ENCODE peak calls at places on chromosomes 2 and 18, in six cellular contexts. W is heart left ventricle; M is activated T-helper 1 cell treated with anti-CD3 and anti-CD28 coated beads, Interleukin-2, amount 50 U/mL, for 16 hours; X is T-helper 2 cell treated with Interferon-gamma antibody and Interleukin-4, amounts not matched to agents 5 μg/mL and 100 μg/mL, for 36 hours; V is lower leg skin; G is tibial artery. E is an unnamed sample.
A peak's percentile ranks its signal among the peaks of the same experiment; 100 is the strongest.

GRCh38 chr2:36456227-36456788 is 100.7 kb downstream of the CRIM1 start:
- DNase-seq in G (peak; percentile 86), V (no peak), M (no peak), X (no peak), W (peak; percentile 83), E (peak; percentile 84)

GRCh38 chr2:26178746-26179436 is 6.0 kb downstream of the GAREM2 start:
- DNase-seq in V (peak; percentile 87), G (no peak), W (no peak), M (no peak), X (no peak), E (no peak)

GRCh38 chr2:187497858-187498463 is 49.9 kb upstream of the CALCRL start:
- DNase-seq in V (no peak), W (no peak), G (no peak), M (no peak), X (no peak), E (no peak)

GRCh38 chr2:134348239-134348638 is 94.4 kb downstream of the MGAT5 start:
- DNase-seq in X (no peak), M (no peak), V (no peak), G (no peak), W (no peak), E (no peak)

GRCh38 chr18:33076601-33077000 is 303.8 kb upstream of the KLHL14 start:
- DNase-seq in W (no peak), M (no peak), X (no peak), G (no peak), V (no peak), E (no peak)

GRCh38 chr2:70984576-70985282 is 6.3 kb downstream of the ANKRD53 start:
- DNase-seq in W (peak; percentile 38), X (peak; percentile 76), V (peak; percentile 91), M (peak; percentile 63), G (peak; percentile 63), E (peak; percentile 74)

GRCh38 chr18:21330122-21330701 is 88.2 kb downstream of the GREB1L start:
- DNase-seq in V (no peak), M (no peak), G (no peak), X (no peak), W (peak; percentile 15), E (no peak)

GRCh38 chr2:177042311-177042710 is 170.3 kb upstream of the HNRNPA3 start:
- DNase-seq in X (no peak), W (no peak), G (no peak), M (no peak), V (no peak), E (no peak)

GRCh38 chr2:106129150-106129549 is 65.0 kb downstream of the UXS1 start:
- DNase-seq in M (no peak), W (no peak), X (no peak), G (no peak), V (no peak), E (no peak)

GRCh38 chr2:241381872-241382271 is 25.8 kb downstream of the FARP2 start:
- DNase-seq in M (no peak), V (no peak), W (no peak), G (no peak), X (no peak), E (no peak)

GRCh38 chr18:49031511-49032188 is 80.9 kb upstream of the SMAD7 start:
- DNase-seq in W (no peak), X (no peak), M (no peak), V (peak; percentile 82), G (peak; percentile 65), E (no peak)

GRCh38 chr2:187054501-187055319 is 205.7 kb upstream of the ZSWIM2 start:
- DNase-seq in W (no peak), G (no peak), M (no peak), V (no peak), X (no peak), E (no peak)

GRCh38 chr2:128607981-128608506 is 289.4 kb upstream of the HS6ST1 start:
- DNase-seq in M (no peak), X (no peak), V (peak; percentile 82), G (peak; percentile 69), W (no peak), E (peak; percentile 63)

GRCh38 chr2:208033701-208034502 is 8.6 kb upstream of the PLEKHM3 start:
- DNase-seq in V (no peak), M (no peak), W (no peak), X (peak; percentile 41), G (no peak), E (no peak)

GRCh38 chr2:14715600-14715999 is 83.1 kb downstream of the LRATD1 start:
- DNase-seq in V (no peak), X (no peak), M (no peak), W (no peak), G (no peak), E (no peak)

GRCh38 chr18:46756559-46757201 is at the start of gene ST8SIA5:
- DNase-seq in M (no peak), X (no peak), G (no peak), V (no peak), W (peak; percentile 24), E (no peak)

GRCh38 chr2:27663160-27663462 is 303 bp downstream of the SUPT7L start:
- DNase-seq in V (no peak), X (no peak), W (no peak), G (no peak), M (peak; percentile 30), E (no peak)

GRCh38 chr2:22683911-22684310 is 701.1 kb upstream of the KLHL29 start:
- DNase-seq in V (no peak), W (no peak), M (no peak), G (no peak), X (no peak), E (no peak)